ENCODE peak calls at places on chromosomes 12 and 14, in seven cellular contexts. F is mesothelial cell of epicardium; C is CD8-positive, alpha-beta memory T cell; Q is NCI-H82; O is fibroblast of lung; Y is iris pigment epithelial cell; E is left colon. A is an unnamed sample.

GRCh38 chr12:29578731-29579130 is 81.2 kb upstream of the OVCH1 start:
- DNase-seq in F (no peak), C (no peak), Q (no peak), O (no peak), Y (peak), E (no peak), A (no peak)

GRCh38 chr12:119457251-119457650 is 122.7 kb downstream of the CCDC60 start:
- DNase-seq in F (no peak), C (no peak), Q (no peak), O (no peak), Y (no peak), E (no peak), A (no peak)

GRCh38 chr12:121676190-121676589 is 6.7 kb upstream of the MORN3 start:
- DNase-seq in F (no peak), C (no peak), Q (no peak), O (no peak), Y (no peak), E (no peak), A (no peak)

GRCh38 chr12:124829008-124829707 is 34.5 kb downstream of the SCARB1 start:
- DNase-seq in F (no peak), C (no peak), Q (no peak), O (peak), Y (peak), E (no peak), A (no peak)

GRCh38 chr14:52175982-52176502 is 91.5 kb upstream of the PTGDR start:
- DNase-seq in F (no peak), C (peak), Q (no peak), O (no peak), Y (no peak), E (no peak), A (no peak)

GRCh38 chr12:92278378-92278828 is 132.8 kb upstream of the BTG1 start:
- DNase-seq in F (no peak), C (no peak), Q (no peak), O (peak), Y (no peak), E (no peak), A (no peak)

GRCh38 chr12:26746315-26746714 is 86.7 kb downstream of the ITPR2 start:
- DNase-seq in F (no peak), C (no peak), Q (no peak), O (peak), Y (peak), E (no peak), A (no peak)

GRCh38 chr12:85575115-85576096 is 260.8 kb downstream of the RASSF9 start:
- DNase-seq in F (peak), C (no peak), Q (peak), O (peak), Y (peak), E (no peak), A (peak)

GRCh38 chr12:66149702-66150398 is 19.3 kb upstream of the LLPH start:
- DNase-seq in F (no peak), C (no peak), Q (no peak), O (no peak), Y (no peak), E (peak), A (no peak)

GRCh38 chr12:88944403-88944802 is 364.1 kb upstream of the KITLG start:
- DNase-seq in F (no peak), C (no peak), Q (no peak), O (peak), Y (peak), E (no peak), A (no peak)

GRCh38 chr12:8590842-8591545 is 21.7 kb downstream of the AICDA start:
- DNase-seq in F (no peak), C (no peak), Q (no peak), O (no peak), Y (no peak), E (no peak), A (no peak)

GRCh38 chr14:96905825-96906224 is 108.6 kb downstream of the VRK1 start:
- DNase-seq in F (no peak), C (no peak), Q (no peak), O (peak), Y (peak), E (no peak), A (no peak)

GRCh38 chr12:30457621-30458289 is 237.9 kb downstream of the IPO8 start:
- DNase-seq in F (no peak), C (no peak), Q (peak), O (peak), Y (peak), E (no peak), A (no peak)

GRCh38 chr12:121989951-121990647 is 31.6 kb upstream of the BCL7A start:
- DNase-seq in F (no peak), C (no peak), Q (no peak), O (no peak), Y (no peak), E (no peak), A (no peak)

GRCh38 chr12:108306014-108306501 is 33.1 kb downstream of the CMKLR1 start:
- DNase-seq in F (no peak), C (no peak), Q (no peak), O (no peak), Y (peak), E (no peak), A (no peak)

GRCh38 chr14:28584951-28585350 is 181.6 kb upstream of the FOXG1 start:
- DNase-seq in F (no peak), C (no peak), Q (no peak), O (no peak), Y (no peak), E (no peak), A (no peak)

GRCh38 chr14:47917344-47917954 is 242.0 kb upstream of the MDGA2 start:
- DNase-seq in F (no peak), C (no peak), Q (peak), O (peak), Y (peak), E (no peak), A (peak)

GRCh38 chr12:122966743-122967058 is 438 bp upstream of the ABCB9 start:
- DNase-seq in F (no peak), C (no peak), Q (no peak), O (no peak), Y (no peak), E (no peak), A (no peak)

GRCh38 chr14:104436047-104436531 is 143.5 kb upstream of the C14orf180 start:
- DNase-seq in F (no peak), C (no peak), Q (no peak), O (peak), Y (peak), E (peak), A (peak)

GRCh38 chr12:32062841-32063240 is 43.8 kb upstream of the BICD1 start:
- DNase-seq in F (no peak), C (no peak), Q (no peak), O (no peak), Y (no peak), E (no peak), A (no peak)

GRCh38 chr12:106109168-106109910 is 29.4 kb downstream of the NUAK1 start:
- DNase-seq in F (no peak), C (no peak), Q (no peak), O (no peak), Y (peak), E (no peak), A (no peak)

A was measured in globus pallidus.